ENCODE peak calls at places on chromosomes 5 and 9, in four cellular contexts. One of them, this sample, is unnamed.

GRCh38 chr9:87193925-87194380 is 246.6 kb upstream of the GAS1 start:
- DNase-seq in transverse colon: no peak
- DNase-seq in vagina: no peak
- DNase-seq in endothelial cell of umbilical vein: no peak
- DNase-seq in this sample: peak; percentile 27

GRCh38 chr5:107893642-107894041 is 222.9 kb upstream of the EFNA5 start:
- DNase-seq in transverse colon: no peak
- DNase-seq in vagina: no peak
- DNase-seq in endothelial cell of umbilical vein: peak; percentile 81
- DNase-seq in this sample: no peak

GRCh38 chr5:170846416-170846815 is 15.4 kb upstream of the RANBP17 start:
- DNase-seq in transverse colon: no peak
- DNase-seq in vagina: no peak
- DNase-seq in endothelial cell of umbilical vein: no peak
- DNase-seq in this sample: no peak

GRCh38 chr5:151451626-151452520 is 4.5 kb downstream of the SLC36A1 start:
- DNase-seq in transverse colon: no peak
- DNase-seq in vagina: no peak
- DNase-seq in endothelial cell of umbilical vein: no peak
- DNase-seq in this sample: no peak

GRCh38 chr5:43313854-43314457 is 744 bp upstream of the HMGCS1 start:
- DNase-seq in transverse colon: no peak
- DNase-seq in vagina: no peak
- DNase-seq in endothelial cell of umbilical vein: no peak
- DNase-seq in this sample: peak; percentile 22

GRCh38 chr5:140393738-140394137 is 7.9 kb upstream of the ANKHD1 start:
- DNase-seq in transverse colon: no peak
- DNase-seq in vagina: no peak
- DNase-seq in endothelial cell of umbilical vein: no peak
- DNase-seq in this sample: no peak

GRCh38 chr9:21968331-21969010 is 25.7 kb downstream of the CDKN2A start:
- DNase-seq in transverse colon: no peak
- DNase-seq in vagina: no peak
- DNase-seq in endothelial cell of umbilical vein: peak; percentile 57
- DNase-seq in this sample: no peak

GRCh38 chr5:20113031-20113685 is 125.2 kb upstream of the CDH18 start:
- DNase-seq in transverse colon: no peak
- DNase-seq in vagina: no peak
- DNase-seq in endothelial cell of umbilical vein: no peak
- DNase-seq in this sample: no peak

GRCh38 chr5:111668713-111669112 is 88.3 kb downstream of the NREP start:
- DNase-seq in transverse colon: no peak
- DNase-seq in vagina: no peak
- DNase-seq in endothelial cell of umbilical vein: no peak
- DNase-seq in this sample: no peak

GRCh38 chr9:86660146-86660545 is 287.2 kb downstream of the GAS1 start:
- DNase-seq in transverse colon: no peak
- DNase-seq in vagina: no peak
- DNase-seq in endothelial cell of umbilical vein: no peak
- DNase-seq in this sample: no peak

GRCh38 chr9:98916660-98917059 is 27.0 kb upstream of the COL15A1 start:
- DNase-seq in transverse colon: peak; percentile 22
- DNase-seq in vagina: no peak
- DNase-seq in endothelial cell of umbilical vein: no peak
- DNase-seq in this sample: peak; percentile 26

GRCh38 chr9:20623021-20623747 is 885 bp upstream of the MLLT3 start:
- DNase-seq in transverse colon: peak; percentile 61
- DNase-seq in vagina: no peak
- DNase-seq in endothelial cell of umbilical vein: peak; percentile 30
- DNase-seq in this sample: no peak

GRCh38 chr9:13427587-13427986 is 148.1 kb upstream of the MPDZ start:
- DNase-seq in transverse colon: no peak
- DNase-seq in vagina: no peak
- DNase-seq in endothelial cell of umbilical vein: peak; percentile 78
- DNase-seq in this sample: no peak

GRCh38 chr5:143677403-143677802 is 134.6 kb upstream of the HMHB1 start:
- DNase-seq in transverse colon: no peak
- DNase-seq in vagina: no peak
- DNase-seq in endothelial cell of umbilical vein: no peak
- DNase-seq in this sample: no peak

GRCh38 chr9:7011395-7012067 is 253.8 kb downstream of the KDM4C start:
- DNase-seq in transverse colon: no peak
- DNase-seq in vagina: no peak
- DNase-seq in endothelial cell of umbilical vein: peak; percentile 63
- DNase-seq in this sample: no peak

GRCh38 chr9:109769250-109769649 is 10.7 kb upstream of the PALM2AKAP2 start:
- DNase-seq in transverse colon: no peak
- DNase-seq in vagina: no peak
- DNase-seq in endothelial cell of umbilical vein: no peak
- DNase-seq in this sample: no peak

GRCh38 chr5:160685695-160686094 is 166.3 kb downstream of the ATP10B start:
- DNase-seq in transverse colon: no peak
- DNase-seq in vagina: no peak
- DNase-seq in endothelial cell of umbilical vein: no peak
- DNase-seq in this sample: no peak

DNA sequence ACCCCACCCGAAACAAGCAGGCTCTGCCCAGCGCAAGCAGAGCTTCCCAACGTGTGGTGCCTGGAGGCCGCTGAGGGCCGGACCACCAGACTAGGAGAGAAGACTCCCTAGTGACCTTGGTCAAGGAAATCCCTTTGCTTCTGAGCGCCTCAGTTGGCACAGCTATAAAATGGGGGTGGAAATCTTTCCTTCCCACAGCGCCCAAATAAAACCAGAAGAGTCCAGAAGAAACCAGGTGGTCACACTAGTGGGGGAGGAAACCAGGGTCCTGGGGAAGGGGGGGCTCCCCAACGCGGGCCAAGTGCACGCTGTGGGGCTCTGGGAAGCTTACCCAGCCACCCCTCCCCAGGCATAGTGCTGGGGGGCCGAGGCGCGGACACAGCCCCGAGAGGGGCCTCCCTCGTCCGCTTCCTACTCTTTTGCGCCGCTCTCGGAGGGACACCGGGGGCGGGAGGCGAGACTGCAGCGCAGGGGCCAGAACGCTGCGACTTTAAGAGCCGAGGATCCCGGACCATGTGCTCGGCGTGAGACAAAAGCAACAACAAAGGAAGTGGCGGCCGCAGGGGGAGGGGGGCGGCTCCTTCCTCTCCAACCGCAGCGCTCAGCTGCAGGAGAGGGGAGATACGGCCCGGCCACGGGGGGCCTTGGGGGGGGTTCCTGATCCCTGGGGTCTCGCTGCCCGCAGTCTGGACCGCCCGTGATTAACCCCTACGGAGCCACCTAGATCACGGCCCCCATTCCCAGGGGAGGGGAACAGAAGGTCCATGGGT is 885 bp downstream of the RNF44 start:
- DNase-seq in transverse colon: peak; percentile 85
- DNase-seq in vagina: peak; percentile 90
- DNase-seq in endothelial cell of umbilical vein: peak; percentile 82
- DNase-seq in this sample: peak; percentile 59
- TF ChIP-seq POLR2AphosphoS5 in transverse colon: peak; percentile 64
- TF ChIP-seq POLR2AphosphoS5 in vagina: no peak
- TF ChIP-seq POLR2AphosphoS5 in endothelial cell of umbilical vein: peak; percentile 26
- TF ChIP-seq POLR2AphosphoS5 in this sample: no peak

DNA sequence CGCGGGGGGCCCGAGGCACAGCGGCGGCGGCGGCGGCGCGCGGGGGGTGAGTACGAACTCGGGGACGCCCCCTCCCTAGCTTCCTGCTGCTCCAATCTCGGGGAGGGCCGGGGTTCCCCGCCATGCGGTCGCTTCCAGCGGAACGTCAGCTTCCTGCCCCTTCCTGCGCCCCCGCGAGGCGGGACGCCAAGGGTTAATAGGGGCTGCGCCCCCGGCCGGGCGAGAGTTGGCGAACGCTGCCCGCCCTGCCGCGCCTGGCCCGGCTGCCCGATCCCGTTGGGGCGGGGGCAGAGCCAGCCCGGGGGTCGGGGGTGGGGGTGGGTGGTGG is 594 bp downstream of the COL27A1 start:
- DNase-seq in transverse colon: no peak
- DNase-seq in vagina: no peak
- DNase-seq in endothelial cell of umbilical vein: no peak
- DNase-seq in this sample: no peak
- TF ChIP-seq CTCF in transverse colon: no peak
- TF ChIP-seq CTCF in vagina: no peak
- TF ChIP-seq CTCF in endothelial cell of umbilical vein: no peak
- TF ChIP-seq CTCF in this sample: no peak

GRCh38 chr5:172956936-172957335 is 2.3 kb upstream of the RPL26L1 start:
- DNase-seq in transverse colon: no peak
- DNase-seq in vagina: no peak
- DNase-seq in endothelial cell of umbilical vein: no peak
- DNase-seq in this sample: no peak
- H3K4me1 ChIP-seq in transverse colon: peaks cover 19% of the 10 kb centered on the region
- H3K4me1 ChIP-seq in vagina: peaks cover 26% of the 10 kb centered on the region
- H3K4me1 ChIP-seq in endothelial cell of umbilical vein: peaks cover 22% of the 10 kb centered on the region
- H3K4me1 ChIP-seq in this sample: peaks cover 5% of the 10 kb centered on the region

GRCh38 chr5:14209222-14209822 is 66.2 kb downstream of the TRIO start:
- DNase-seq in transverse colon: no peak
- DNase-seq in vagina: no peak
- DNase-seq in endothelial cell of umbilical vein: no peak
- DNase-seq in this sample: no peak
- TF ChIP-seq POLR2AphosphoS5 in transverse colon: no peak
- TF ChIP-seq POLR2AphosphoS5 in vagina: no peak
- TF ChIP-seq POLR2AphosphoS5 in endothelial cell of umbilical vein: no peak
- TF ChIP-seq POLR2AphosphoS5 in this sample: no peak

GRCh38 chr9:16729656-16730055 is 140.8 kb downstream of the BNC2 start:
- DNase-seq in transverse colon: no peak
- DNase-seq in vagina: no peak
- DNase-seq in endothelial cell of umbilical vein: no peak
- DNase-seq in this sample: no peak
- TF ChIP-seq CTCF in transverse colon: no peak
- TF ChIP-seq CTCF in vagina: no peak
- TF ChIP-seq CTCF in endothelial cell of umbilical vein: no peak
- TF ChIP-seq CTCF in this sample: no peak

GRCh38 chr5:68544091-68544655 is 328.6 kb downstream of the PIK3R1 start:
- DNase-seq in transverse colon: no peak
- DNase-seq in vagina: no peak
- DNase-seq in endothelial cell of umbilical vein: no peak
- DNase-seq in this sample: no peak

GRCh38 chr5:68543212-68543611 is 327.7 kb downstream of the PIK3R1 start:
- DNase-seq in transverse colon: no peak
- DNase-seq in vagina: no peak
- DNase-seq in endothelial cell of umbilical vein: no peak
- DNase-seq in this sample: no peak

GRCh38 chr5:68538886-68539420 is 323.4 kb downstream of the PIK3R1 start:
- DNase-seq in transverse colon: no peak
- DNase-seq in vagina: no peak
- DNase-seq in endothelial cell of umbilical vein: no peak
- DNase-seq in this sample: no peak

GRCh38 chr5:68542207-68542606 is 326.7 kb downstream of the PIK3R1 start:
- DNase-seq in transverse colon: no peak
- DNase-seq in vagina: no peak
- DNase-seq in endothelial cell of umbilical vein: no peak
- DNase-seq in this sample: no peak

DNA sequence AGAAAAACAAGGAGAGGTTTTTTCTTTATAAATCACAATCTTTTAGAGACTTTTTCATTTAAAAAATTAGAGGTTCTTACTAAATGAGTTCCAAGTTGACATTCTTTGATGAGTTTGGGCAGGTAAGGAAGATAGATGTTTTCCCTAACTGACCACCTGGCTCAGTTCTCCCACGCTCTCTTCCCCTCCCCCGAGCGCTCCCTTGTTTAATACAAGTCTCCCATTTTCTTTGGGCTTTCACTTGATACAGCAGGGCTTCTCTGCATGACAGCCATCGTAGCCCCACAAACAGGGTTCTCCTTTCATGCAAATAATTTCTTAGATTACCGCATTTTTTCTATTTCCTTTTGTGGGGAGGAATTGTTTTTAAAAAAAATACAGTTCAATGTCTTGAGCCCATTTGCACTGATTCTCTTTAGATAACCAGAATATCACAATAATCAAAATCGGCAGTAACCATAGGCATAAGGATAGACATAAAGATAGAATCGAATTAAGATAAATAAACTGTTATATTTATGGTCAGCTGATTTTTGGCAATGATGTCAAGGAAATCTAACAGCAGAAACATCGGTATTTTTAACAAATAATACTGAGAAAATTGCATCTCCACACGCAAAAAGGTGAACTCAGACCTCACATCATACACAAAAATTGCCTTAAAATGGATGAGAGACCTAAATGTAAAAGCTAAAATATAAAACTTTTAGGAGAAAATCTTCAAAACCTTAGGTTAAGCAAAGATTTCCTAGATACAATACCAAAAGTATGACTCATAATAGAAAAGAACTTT is 325.4 kb downstream of the PIK3R1 start:
- DNase-seq in transverse colon: no peak
- DNase-seq in vagina: no peak
- DNase-seq in endothelial cell of umbilical vein: no peak
- DNase-seq in this sample: no peak
- H3K4me1 ChIP-seq in transverse colon: peaks cover 22% of the 10 kb centered on the region
- H3K4me1 ChIP-seq in vagina: peaks cover 7% of the 10 kb centered on the region
- H3K4me1 ChIP-seq in endothelial cell of umbilical vein: no peaks in the 10 kb centered on the region
- H3K4me1 ChIP-seq in this sample: no peaks in the 10 kb centered on the region

This sample was measured in breast epithelium.